ENCODE peak calls at places on chromosomes 2 and 18, in five cellular contexts. R, A, M, B and N are unnamed samples. For H3K36me3, the result is how much of the 10 kb centered on the place peaks cover.

GRCh38 chr18:50203801-50204604 is 9.1 kb upstream of the MYO5B start:
- DNase-seq in R (no peak), A (no peak), M (peak), B (no peak), N (peak)

GRCh38 chr2:37585982-37586621 is 85.3 kb downstream of the CDC42EP3 start:
- DNase-seq in R (peak), A (no peak), M (peak), B (peak), N (peak)

GRCh38 chr2:59182249-59182648 is 941.1 kb upstream of the FANCL start:
- DNase-seq in R (no peak), A (no peak), M (no peak), B (no peak), N (no peak)

GRCh38 chr2:11850082-11850481 is 103.7 kb downstream of the LPIN1 start:
- DNase-seq in R (no peak), A (no peak), M (no peak), B (no peak), N (no peak)

GRCh38 chr18:13793819-13794218 is 30.1 kb upstream of the MC5R start:
- DNase-seq in R (no peak), A (no peak), M (no peak), B (no peak), N (no peak)

GRCh38 chr2:202344178-202344577 is 31.9 kb upstream of the BMPR2 start:
- DNase-seq in R (no peak), A (no peak), M (peak), B (no peak), N (no peak)

GRCh38 chr18:9055185-9055584 is 47.3 kb upstream of the NDUFV2 start:
- DNase-seq in R (no peak), A (no peak), M (peak), B (no peak), N (no peak)

GRCh38 chr2:239252433-239253200 is 148.2 kb downstream of the HDAC4 start:
- DNase-seq in R (no peak), A (no peak), M (peak), B (no peak), N (peak)

GRCh38 chr2:29228276-29228675 is 113.1 kb downstream of the CLIP4 start:
- DNase-seq in R (no peak), A (no peak), M (no peak), B (no peak), N (no peak)

GRCh38 chr2:147366281-147366680 is 478.5 kb upstream of the ACVR2A start:
- DNase-seq in R (no peak), A (no peak), M (no peak), B (no peak), N (no peak)

GRCh38 chr18:41323044-41323443 is 632.0 kb upstream of the PIK3C3 start:
- DNase-seq in R (no peak), A (no peak), M (peak), B (no peak), N (no peak)

GRCh38 chr2:168956392-168956791 is 55.3 kb downstream of the G6PC2 start:
- DNase-seq in R (no peak), A (no peak), M (no peak), B (no peak), N (no peak)

GRCh38 chr2:51265539-51265938 is 233.6 kb upstream of the NRXN1 start:
- DNase-seq in R (no peak), A (no peak), M (no peak), B (no peak), N (no peak)

GRCh38 chr2:44620189-44620990 is 258.6 kb downstream of the CAMKMT start:
- DNase-seq in R (no peak), A (no peak), M (no peak), B (no peak), N (no peak)

GRCh38 chr18:25164837-25165791 is 186.9 kb downstream of the ZNF521 start:
- DNase-seq in R (no peak), A (no peak), M (peak), B (no peak), N (no peak)

GRCh38 chr2:170362895-170363582 is 185.1 kb downstream of the MYO3B start:
- DNase-seq in R (no peak), A (no peak), M (no peak), B (no peak), N (no peak)

GRCh38 chr18:56615738-56616520 is 22.5 kb downstream of the TXNL1 start:
- DNase-seq in R (no peak), A (no peak), M (no peak), B (no peak), N (no peak)

GRCh38 chr18:55228191-55228590 is 268.9 kb upstream of the CCDC68 start:
- DNase-seq in R (no peak), A (no peak), M (no peak), B (no peak), N (no peak)
- H3K36me3 ChIP-seq in R (under half), A (under half), M (under half), B (under half), N (under half)

DNA sequence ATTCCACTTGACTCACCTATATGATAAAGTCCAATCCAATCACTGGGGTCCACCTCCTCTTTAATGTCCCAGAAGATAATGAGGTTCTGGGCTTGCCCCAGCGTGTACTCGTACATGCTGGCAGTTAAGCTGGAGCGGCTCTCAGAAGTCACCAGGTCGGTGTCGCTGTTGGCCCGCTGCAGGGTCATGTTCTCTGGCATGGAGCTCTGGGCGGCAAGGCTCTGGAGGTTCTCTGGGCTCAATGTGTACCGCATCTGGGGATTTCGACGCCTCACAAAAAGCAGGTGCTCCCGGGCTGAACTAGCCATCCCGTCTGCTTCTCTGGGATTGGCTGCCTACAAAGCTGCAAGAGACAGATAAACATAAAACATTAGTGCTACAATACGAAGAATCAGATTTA is 206.4 kb upstream of the CCDC150 start:
- DNase-seq in R (no peak), A (no peak), M (no peak), B (no peak), N (no peak)
- TF ChIP-seq CTCF in R (no peak), A (no peak), M (no peak), B (no peak), N (no peak)

DNA sequence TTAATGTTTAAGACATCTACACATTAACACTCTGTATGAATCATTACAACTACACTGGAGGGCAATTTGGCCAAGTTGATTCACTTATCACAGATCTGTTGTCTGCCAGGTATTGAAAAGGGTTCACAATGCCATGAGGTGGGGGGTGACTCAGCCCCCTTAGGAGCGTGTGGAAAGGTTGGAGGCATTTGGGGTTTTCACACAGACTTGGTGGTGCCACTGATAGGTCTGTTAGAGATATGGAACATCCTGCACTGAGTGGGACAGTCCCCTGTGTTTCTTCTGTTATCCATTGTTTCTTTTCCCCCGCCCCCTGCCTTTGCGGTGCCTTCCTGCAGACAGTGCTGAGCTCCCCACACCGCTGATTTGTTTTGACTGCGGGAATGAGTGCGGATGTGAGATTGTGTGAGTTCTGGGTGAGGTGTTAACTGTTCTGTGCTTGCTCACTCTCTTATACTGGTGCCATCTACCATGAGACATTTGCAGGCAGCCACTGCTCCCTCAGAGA is 9.3 kb upstream of the TSN start:
- DNase-seq in R (no peak), A (no peak), M (no peak), B (no peak), N (no peak)
- TF ChIP-seq POLR2A in R (no peak), A (no peak), M (no peak), B (no peak), N (no peak)

GRCh38 chr2:101858910-101859309 is 132.8 kb upstream of the IL1R2 start:
- DNase-seq in R (no peak), A (no peak), M (no peak), B (no peak), N (no peak)
- H3K36me3 ChIP-seq in R (under half), A (under half), M (under half), B (under half), N (under half)

GRCh38 chr2:18690342-18690741 is 101.0 kb upstream of the NT5C1B start:
- DNase-seq in R (no peak), A (no peak), M (no peak), B (no peak), N (no peak)
- TF ChIP-seq CTCF in R (no peak), A (no peak), M (no peak), B (no peak), N (no peak)

GRCh38 chr2:73942664-73943063 is 16.0 kb downstream of the DGUOK start:
- DNase-seq in R (no peak), A (no peak), M (no peak), B (no peak), N (no peak)

GRCh38 chr2:73946215-73946614 is 19.5 kb downstream of the DGUOK start:
- DNase-seq in R (no peak), A (no peak), M (no peak), B (no peak), N (no peak)

GRCh38 chr2:73947412-73948018 is 20.8 kb downstream of the DGUOK start:
- DNase-seq in R (no peak), A (no peak), M (no peak), B (no peak), N (no peak)

GRCh38 chr2:73946666-73947065 is 20.0 kb downstream of the DGUOK start:
- DNase-seq in R (no peak), A (no peak), M (no peak), B (no peak), N (no peak)

DNA sequence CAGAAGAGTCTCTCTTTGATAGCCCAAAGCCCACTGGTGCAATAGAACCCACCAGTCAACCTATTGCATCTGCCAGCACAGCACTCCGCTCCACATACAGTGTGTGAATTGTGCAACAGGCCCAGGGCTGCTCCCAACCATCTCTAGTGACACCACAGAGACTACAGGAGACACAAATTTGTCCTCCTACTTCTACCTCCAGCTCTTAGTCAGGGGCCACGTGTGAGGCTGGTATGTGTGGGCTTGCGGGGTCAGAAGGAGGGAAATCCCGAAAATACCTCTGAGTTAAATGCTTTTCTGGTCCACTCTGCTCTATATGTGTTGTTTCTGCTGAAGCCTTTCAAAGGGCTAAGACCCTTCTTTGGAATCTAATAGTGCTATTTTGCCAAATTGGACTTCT is 18.0 kb downstream of the DGUOK start:
- DNase-seq in R (no peak), A (no peak), M (no peak), B (no peak), N (no peak)
- TF ChIP-seq POLR2A in R (no peak), A (no peak), M (no peak), B (no peak), N (no peak)

GRCh38 chr2:95730813-95731212 is 139.0 kb downstream of the TRIM43 start:
- DNase-seq in R (no peak), A (no peak), M (no peak), B (no peak), N (no peak)

GRCh38 chr2:95729556-95729955 is 137.8 kb downstream of the TRIM43 start:
- DNase-seq in R (no peak), A (no peak), M (no peak), B (no peak), N (no peak)

GRCh38 chr2:95738301-95738700 is 146.5 kb downstream of the TRIM43 start:
- DNase-seq in R (no peak), A (no peak), M (no peak), B (no peak), N (no peak)

DNA sequence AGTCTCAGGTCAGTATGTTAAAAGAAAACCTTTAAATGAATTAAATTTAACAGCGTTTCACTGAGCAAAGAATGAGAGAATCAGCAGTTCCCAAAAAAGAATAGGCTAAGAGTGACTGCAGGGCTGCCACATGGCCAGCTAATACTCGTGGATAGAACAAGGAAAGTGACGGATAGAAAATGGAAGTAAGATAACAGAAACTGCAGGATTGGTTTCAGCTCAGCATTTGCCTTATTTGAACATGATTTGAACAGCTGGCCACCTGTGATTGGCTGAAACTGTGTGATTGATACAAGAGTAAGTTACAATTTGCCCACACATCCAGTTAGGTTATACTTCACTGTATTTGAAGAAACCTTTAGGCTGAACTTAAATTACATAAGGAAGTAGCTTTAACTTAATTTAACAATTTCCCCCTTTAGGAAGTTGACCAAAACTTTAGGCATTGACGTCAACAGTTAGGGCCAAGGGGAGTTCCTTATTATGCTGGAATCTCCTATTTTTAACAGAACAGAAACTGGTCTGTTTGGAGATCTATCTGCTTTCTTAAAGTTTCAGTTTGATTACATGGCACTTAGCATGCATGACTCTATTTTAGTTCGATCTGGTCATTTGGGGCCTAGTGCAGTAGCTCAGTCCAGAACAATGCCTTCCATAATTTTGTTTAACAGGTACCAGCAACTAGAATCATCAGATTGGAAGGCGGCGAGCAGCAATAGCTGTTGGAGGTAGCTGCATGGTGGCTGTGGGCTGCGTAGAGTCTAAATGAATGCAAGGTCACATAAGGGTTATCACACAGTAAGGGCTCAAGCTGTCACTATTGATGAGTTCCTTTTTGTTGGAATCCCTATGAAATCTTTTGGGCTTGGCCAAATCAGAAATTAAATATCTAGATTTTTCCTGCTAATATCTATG is 143.4 kb downstream of the TRIM43 start:
- DNase-seq in R (no peak), A (no peak), M (no peak), B (no peak), N (no peak)
- H3K36me3 ChIP-seq in R (under half), A (under half), M (under half), B (under half), N (under half)

GRCh38 chr2:21358971-21359370 is 235.2 kb downstream of the TDRD15 start:
- DNase-seq in R (no peak), A (no peak), M (no peak), B (no peak), N (no peak)

GRCh38 chr2:21361406-21361805 is 237.6 kb downstream of the TDRD15 start:
- DNase-seq in R (no peak), A (no peak), M (no peak), B (no peak), N (no peak)

GRCh38 chr2:21362101-21362500 is 238.3 kb downstream of the TDRD15 start:
- DNase-seq in R (no peak), A (no peak), M (no peak), B (no peak), N (no peak)

GRCh38 chr2:21367421-21367820 is 243.7 kb downstream of the TDRD15 start:
- DNase-seq in R (no peak), A (no peak), M (no peak), B (no peak), N (no peak)

GRCh38 chr2:21363364-21363763 is 239.6 kb downstream of the TDRD15 start:
- DNase-seq in R (no peak), A (no peak), M (no peak), B (no peak), N (no peak)
- TF ChIP-seq CTCF in R (no peak), A (no peak), M (no peak), B (peak), N (no peak)